ENCODE peak calls at places on chromosomes 3 and 15, in ten cellular contexts. O is left lung; I is M059J; P is GM04504; M is HS-27A; Y is CD4-positive, alpha-beta T cell; Z is activated CD8-positive, alpha-beta memory T cell treated with anti-CD3 and anti-CD28 coated beads for 48 hours; V is left cardiac atrium; U is lower leg skin; D is stimulated activated CD4-positive, alpha-beta T cell treated with anti-CD3 and anti-CD28 coated beads, TNF-alpha, amount 100 ng/mL, for 48 hours. N is an unnamed sample.

GRCh38 chr3:54034971-54035370 is 87.4 kb upstream of the CACNA2D3 start:
- DNase-seq in Z (no peak), V (no peak), I (peak), Y (no peak), M (no peak), D (no peak), O (no peak), U (no peak), P (no peak), N (no peak)

GRCh38 chr3:94076055-94076454 is 13.2 kb downstream of the NSUN3 start:
- DNase-seq in Y (no peak), D (no peak), V (no peak), M (no peak), I (peak), Z (no peak), O (no peak), U (no peak), P (no peak), N (no peak)

GRCh38 chr3:142876417-142876816 is 12.5 kb downstream of the PCOLCE2 start:
- DNase-seq in P (no peak), U (no peak), O (no peak), V (no peak), I (no peak), Z (no peak), D (no peak), Y (no peak), M (no peak), N (no peak)

GRCh38 chr3:149705416-149705815 is 46.9 kb downstream of the COMMD2 start:
- DNase-seq in Z (no peak), D (no peak), U (no peak), I (no peak), Y (no peak), M (no peak), P (no peak), V (no peak), O (no peak), N (no peak)

GRCh38 chr15:65641723-65642475 is 20.2 kb downstream of the SLC24A1 start:
- DNase-seq in Y (no peak), P (no peak), I (no peak), V (no peak), M (no peak), O (no peak), D (no peak), Z (no peak), U (no peak), N (no peak)

GRCh38 chr3:171059978-171060377 is 33.5 kb upstream of the SLC2A2 start:
- DNase-seq in Z (no peak), D (no peak), Y (no peak), O (no peak), P (no peak), V (no peak), U (no peak), I (no peak), M (no peak), N (no peak)

GRCh38 chr3:109028753-109029152 is 75.1 kb upstream of the GUCA1C start:
- DNase-seq in D (no peak), Y (no peak), V (no peak), U (no peak), P (no peak), O (no peak), I (no peak), Z (no peak), M (no peak), N (no peak)

GRCh38 chr3:114380233-114380645 is 86.4 kb downstream of the TIGIT start:
- DNase-seq in V (peak), U (peak), O (peak), M (peak), I (peak), Y (no peak), D (no peak), P (peak), Z (no peak), N (no peak)

GRCh38 chr3:185503467-185503975 is 4.7 kb upstream of the TMEM41A start:
- DNase-seq in D (no peak), Y (no peak), U (no peak), Z (no peak), I (no peak), P (no peak), O (no peak), M (no peak), V (no peak), N (no peak)

GRCh38 chr3:81339040-81339845 is 422.2 kb downstream of the GBE1 start:
- DNase-seq in Y (no peak), P (no peak), I (peak), U (no peak), D (no peak), Z (no peak), O (no peak), V (no peak), M (peak), N (no peak)

GRCh38 chr15:44435893-44436667 is 8.7 kb downstream of the CTDSPL2 start:
- DNase-seq in V (no peak), D (no peak), Z (no peak), U (no peak), Y (no peak), P (peak), I (peak), O (no peak), M (no peak), N (no peak)

GRCh38 chr3:39982665-39983357 is 173.4 kb downstream of the MYRIP start:
- DNase-seq in V (no peak), O (no peak), Y (no peak), Z (no peak), U (no peak), D (no peak), P (no peak), I (no peak), M (no peak), N (no peak)

GRCh38 chr15:67093146-67093874 is 27.9 kb downstream of the SMAD3 start:
- DNase-seq in I (no peak), V (peak), M (no peak), P (no peak), Z (no peak), U (no peak), D (no peak), O (peak), Y (no peak), N (peak)

GRCh38 chr15:40929730-40930429 is 740 bp downstream of the DLL4 start:
- DNase-seq in O (peak), Z (no peak), I (peak), U (no peak), D (no peak), M (no peak), P (no peak), V (peak), Y (no peak), N (no peak)

GRCh38 chr15:71746719-71747118 is 63.6 kb upstream of the NR2E3 start:
- DNase-seq in Y (no peak), Z (no peak), O (no peak), I (no peak), M (no peak), P (no peak), U (no peak), D (no peak), V (no peak), N (no peak)

GRCh38 chr3:162597221-162597620 is 1100.6 kb downstream of the OTOL1 start:
- DNase-seq in I (no peak), D (no peak), V (no peak), M (no peak), O (no peak), P (no peak), Z (no peak), Y (no peak), U (no peak), N (no peak)

N was measured in CD14-positive monocyte.